ENCODE peak calls at places on chromosome 4, in seven cellular contexts. One of them, this sample, is unnamed.

GRCh38 chr4:96691496-96691895 is 851.6 kb downstream of the PDHA2 start:
- DNase-seq in NT2/D1: no peak
- DNase-seq in SK-N-SH: no peak
- DNase-seq in HepG2: no peak
- DNase-seq in GM12878: no peak
- DNase-seq in K562: no peak
- DNase-seq in HCT116: no peak
- DNase-seq in this sample: no peak

GRCh38 chr4:39528056-39528465 is 822 bp upstream of the UGDH start:
- DNase-seq in NT2/D1: no peak
- DNase-seq in SK-N-SH: no peak
- DNase-seq in HepG2: no peak
- DNase-seq in GM12878: no peak
- DNase-seq in K562: no peak
- DNase-seq in HCT116: no peak
- DNase-seq in this sample: no peak

GRCh38 chr4:154073107-154073817 is 284.4 kb upstream of the SFRP2 start:
- DNase-seq in NT2/D1: no peak
- DNase-seq in SK-N-SH: no peak
- DNase-seq in HepG2: no peak
- DNase-seq in GM12878: no peak
- DNase-seq in K562: no peak
- DNase-seq in HCT116: no peak
- DNase-seq in this sample: no peak

GRCh38 chr4:145216532-145216931 is 36.1 kb upstream of the OTUD4 start:
- DNase-seq in NT2/D1: no peak
- DNase-seq in SK-N-SH: peak
- DNase-seq in HepG2: no peak
- DNase-seq in GM12878: no peak
- DNase-seq in K562: no peak
- DNase-seq in HCT116: peak
- DNase-seq in this sample: no peak

GRCh38 chr4:7500404-7500803 is 65.7 kb upstream of the PSAPL1 start:
- DNase-seq in NT2/D1: no peak
- DNase-seq in SK-N-SH: no peak
- DNase-seq in HepG2: no peak
- DNase-seq in GM12878: no peak
- DNase-seq in K562: no peak
- DNase-seq in HCT116: no peak
- DNase-seq in this sample: no peak

GRCh38 chr4:63620271-63620670 is 789.0 kb downstream of the TECRL start:
- DNase-seq in NT2/D1: no peak
- DNase-seq in SK-N-SH: peak
- DNase-seq in HepG2: no peak
- DNase-seq in GM12878: no peak
- DNase-seq in K562: no peak
- DNase-seq in HCT116: no peak
- DNase-seq in this sample: no peak

GRCh38 chr4:144712775-144713174 is 66.8 kb downstream of the HHIP start:
- DNase-seq in NT2/D1: no peak
- DNase-seq in SK-N-SH: no peak
- DNase-seq in HepG2: no peak
- DNase-seq in GM12878: no peak
- DNase-seq in K562: no peak
- DNase-seq in HCT116: no peak
- DNase-seq in this sample: no peak

GRCh38 chr4:95499176-95499760 is 49.5 kb downstream of the UNC5C start:
- DNase-seq in NT2/D1: no peak
- DNase-seq in SK-N-SH: no peak
- DNase-seq in HepG2: no peak
- DNase-seq in GM12878: no peak
- DNase-seq in K562: no peak
- DNase-seq in HCT116: no peak
- DNase-seq in this sample: no peak

GRCh38 chr4:151717909-151718613 is 42.7 kb downstream of the GATB start:
- DNase-seq in NT2/D1: no peak
- DNase-seq in SK-N-SH: no peak
- DNase-seq in HepG2: no peak
- DNase-seq in GM12878: peak
- DNase-seq in K562: no peak
- DNase-seq in HCT116: no peak
- DNase-seq in this sample: no peak

GRCh38 chr4:177483271-177483670 is 41.0 kb upstream of the AGA start:
- DNase-seq in NT2/D1: no peak
- DNase-seq in SK-N-SH: no peak
- DNase-seq in HepG2: no peak
- DNase-seq in GM12878: no peak
- DNase-seq in K562: no peak
- DNase-seq in HCT116: no peak
- DNase-seq in this sample: no peak

GRCh38 chr4:127982445-127982844 is 17.2 kb downstream of the ABHD18 start:
- DNase-seq in NT2/D1: no peak
- DNase-seq in SK-N-SH: no peak
- DNase-seq in HepG2: no peak
- DNase-seq in GM12878: no peak
- DNase-seq in K562: no peak
- DNase-seq in HCT116: no peak
- DNase-seq in this sample: no peak

GRCh38 chr4:41142946-41143720 is 71.2 kb downstream of the APBB2 start:
- DNase-seq in NT2/D1: no peak
- DNase-seq in SK-N-SH: no peak
- DNase-seq in HepG2: no peak
- DNase-seq in GM12878: no peak
- DNase-seq in K562: no peak
- DNase-seq in HCT116: no peak
- DNase-seq in this sample: no peak

GRCh38 chr4:137961051-137961438 is 281.1 kb downstream of the SLC7A11 start:
- DNase-seq in NT2/D1: no peak
- DNase-seq in SK-N-SH: peak
- DNase-seq in HepG2: no peak
- DNase-seq in GM12878: no peak
- DNase-seq in K562: no peak
- DNase-seq in HCT116: no peak
- DNase-seq in this sample: no peak

GRCh38 chr4:41438564-41438963 is 99.4 kb upstream of the LIMCH1 start:
- DNase-seq in NT2/D1: no peak
- DNase-seq in SK-N-SH: no peak
- DNase-seq in HepG2: no peak
- DNase-seq in GM12878: no peak
- DNase-seq in K562: no peak
- DNase-seq in HCT116: no peak
- DNase-seq in this sample: no peak

GRCh38 chr4:3254302-3255131 is 5.6 kb downstream of the MSANTD1 start:
- DNase-seq in NT2/D1: no peak
- DNase-seq in SK-N-SH: no peak
- DNase-seq in HepG2: no peak
- DNase-seq in GM12878: no peak
- DNase-seq in K562: no peak
- DNase-seq in HCT116: no peak
- DNase-seq in this sample: no peak

GRCh38 chr4:98446499-98447375 is 185.6 kb downstream of the RAP1GDS1 start:
- DNase-seq in NT2/D1: no peak
- DNase-seq in SK-N-SH: no peak
- DNase-seq in HepG2: no peak
- DNase-seq in GM12878: peak
- DNase-seq in K562: peak
- DNase-seq in HCT116: no peak
- DNase-seq in this sample: no peak

GRCh38 chr4:125315571-125316390 is 1.0 kb downstream of the FAT4 start:
- DNase-seq in NT2/D1: no peak
- DNase-seq in SK-N-SH: peak
- DNase-seq in HepG2: peak
- DNase-seq in GM12878: no peak
- DNase-seq in K562: no peak
- DNase-seq in HCT116: no peak
- DNase-seq in this sample: peak

GRCh38 chr4:139587452-139587851 is 31.4 kb upstream of the SETD7 start:
- DNase-seq in NT2/D1: no peak
- DNase-seq in SK-N-SH: no peak
- DNase-seq in HepG2: no peak
- DNase-seq in GM12878: no peak
- DNase-seq in K562: no peak
- DNase-seq in HCT116: no peak
- DNase-seq in this sample: no peak

GRCh38 chr4:128847074-128847724 is 37.7 kb downstream of the JADE1 start:
- DNase-seq in NT2/D1: no peak
- DNase-seq in SK-N-SH: no peak
- DNase-seq in HepG2: no peak
- DNase-seq in GM12878: no peak
- DNase-seq in K562: no peak
- DNase-seq in HCT116: no peak
- DNase-seq in this sample: no peak

GRCh38 chr4:100106982-100107381 is 83.3 kb downstream of the DDIT4L start:
- DNase-seq in NT2/D1: no peak
- DNase-seq in SK-N-SH: no peak
- DNase-seq in HepG2: no peak
- DNase-seq in GM12878: peak
- DNase-seq in K562: no peak
- DNase-seq in HCT116: no peak
- DNase-seq in this sample: no peak

GRCh38 chr4:82372874-82373815 is 646 bp downstream of the HNRNPD start:
- DNase-seq in NT2/D1: peak
- DNase-seq in SK-N-SH: peak
- DNase-seq in HepG2: peak
- DNase-seq in GM12878: peak
- DNase-seq in K562: peak
- DNase-seq in HCT116: peak
- DNase-seq in this sample: peak

GRCh38 chr4:82373816-82374740 is at the start of gene HNRNPD:
- DNase-seq in NT2/D1: peak
- DNase-seq in SK-N-SH: peak
- DNase-seq in HepG2: peak
- DNase-seq in GM12878: peak
- DNase-seq in K562: peak
- DNase-seq in HCT116: peak
- DNase-seq in this sample: peak

GRCh38 chr4:82372502-82372873 is 1.3 kb downstream of the HNRNPD start:
- DNase-seq in NT2/D1: no peak
- DNase-seq in SK-N-SH: peak
- DNase-seq in HepG2: no peak
- DNase-seq in GM12878: no peak
- DNase-seq in K562: peak
- DNase-seq in HCT116: no peak
- DNase-seq in this sample: no peak

GRCh38 chr4:82367438-82368097 is 6.2 kb downstream of the HNRNPD start:
- DNase-seq in NT2/D1: no peak
- DNase-seq in SK-N-SH: no peak
- DNase-seq in HepG2: no peak
- DNase-seq in GM12878: no peak
- DNase-seq in K562: peak
- DNase-seq in HCT116: no peak
- DNase-seq in this sample: no peak

DNA sequence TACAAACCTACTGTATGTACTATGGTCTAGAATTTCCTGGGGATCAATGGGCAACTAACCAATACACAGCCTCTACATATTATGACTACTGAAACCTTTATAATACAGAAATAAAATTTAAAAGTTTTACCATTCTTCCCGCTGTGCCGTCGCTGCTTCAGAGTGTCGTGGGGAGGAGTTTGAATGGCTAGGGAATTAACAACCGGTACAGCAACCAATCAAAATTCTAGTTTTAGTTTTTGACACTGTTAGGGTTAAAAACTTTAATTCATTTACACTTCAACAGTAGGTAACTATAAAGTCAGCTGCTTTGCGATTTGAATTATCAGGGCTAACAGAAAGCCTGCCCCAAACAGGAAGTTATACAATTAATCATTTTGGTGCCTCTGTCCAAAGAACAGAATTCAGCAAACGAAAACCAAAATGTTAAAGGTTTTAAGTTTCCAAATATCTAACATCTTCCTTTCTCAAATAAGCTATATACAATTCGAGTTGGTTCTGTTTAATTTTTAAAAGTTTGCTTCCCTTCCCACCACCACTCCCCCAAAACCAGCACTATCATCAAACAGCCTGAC is 2.3 kb downstream of the HNRNPD start:
- DNase-seq in NT2/D1: no peak
- DNase-seq in SK-N-SH: peak
- DNase-seq in HepG2: no peak
- DNase-seq in GM12878: no peak
- DNase-seq in K562: peak
- DNase-seq in HCT116: no peak
- DNase-seq in this sample: no peak
- TF ChIP-seq YY1 in NT2/D1: no peak
- TF ChIP-seq YY1 in SK-N-SH: no peak
- TF ChIP-seq YY1 in HepG2: no peak
- TF ChIP-seq YY1 in GM12878: no peak
- TF ChIP-seq YY1 in K562: no peak
- TF ChIP-seq YY1 in HCT116: no peak
- TF ChIP-seq YY1 in this sample: no peak

GRCh38 chr4:182804131-182804530 is 113.1 kb downstream of the DCTD start:
- DNase-seq in NT2/D1: no peak
- DNase-seq in SK-N-SH: no peak
- DNase-seq in HepG2: no peak
- DNase-seq in GM12878: no peak
- DNase-seq in K562: no peak
- DNase-seq in HCT116: no peak
- DNase-seq in this sample: no peak
- TF ChIP-seq YY1 in NT2/D1: no peak
- TF ChIP-seq YY1 in SK-N-SH: no peak
- TF ChIP-seq YY1 in HepG2: no peak
- TF ChIP-seq YY1 in GM12878: no peak
- TF ChIP-seq YY1 in K562: no peak
- TF ChIP-seq YY1 in HCT116: no peak
- TF ChIP-seq YY1 in this sample: no peak

GRCh38 chr4:140653718-140654515 is 85.2 kb upstream of the UCP1 start:
- DNase-seq in NT2/D1: no peak
- DNase-seq in SK-N-SH: peak
- DNase-seq in HepG2: no peak
- DNase-seq in GM12878: no peak
- DNase-seq in K562: no peak
- DNase-seq in HCT116: no peak
- DNase-seq in this sample: no peak
- TF ChIP-seq YY1 in NT2/D1: no peak
- TF ChIP-seq YY1 in SK-N-SH: no peak
- TF ChIP-seq YY1 in HepG2: no peak
- TF ChIP-seq YY1 in GM12878: no peak
- TF ChIP-seq YY1 in K562: no peak
- TF ChIP-seq YY1 in HCT116: no peak
- TF ChIP-seq YY1 in this sample: peak

GRCh38 chr4:86935499-86935832 is 655 bp downstream of the AFF1 start:
- DNase-seq in NT2/D1: no peak
- DNase-seq in SK-N-SH: peak
- DNase-seq in HepG2: no peak
- DNase-seq in GM12878: no peak
- DNase-seq in K562: peak
- DNase-seq in HCT116: no peak
- DNase-seq in this sample: no peak

GRCh38 chr4:86939123-86939522 is 4.3 kb downstream of the AFF1 start:
- DNase-seq in NT2/D1: no peak
- DNase-seq in SK-N-SH: no peak
- DNase-seq in HepG2: no peak
- DNase-seq in GM12878: no peak
- DNase-seq in K562: no peak
- DNase-seq in HCT116: no peak
- DNase-seq in this sample: no peak

GRCh38 chr4:86934772-86935498 is at the start of gene AFF1:
- DNase-seq in NT2/D1: peak
- DNase-seq in SK-N-SH: peak
- DNase-seq in HepG2: peak
- DNase-seq in GM12878: peak
- DNase-seq in K562: peak
- DNase-seq in HCT116: peak
- DNase-seq in this sample: peak

GRCh38 chr4:86935833-86936721 is 1.3 kb downstream of the AFF1 start:
- DNase-seq in NT2/D1: peak
- DNase-seq in SK-N-SH: no peak
- DNase-seq in HepG2: peak
- DNase-seq in GM12878: peak
- DNase-seq in K562: peak
- DNase-seq in HCT116: peak
- DNase-seq in this sample: peak

GRCh38 chr4:86934147-86934771 is 552 bp upstream of the AFF1 start:
- DNase-seq in NT2/D1: no peak
- DNase-seq in SK-N-SH: peak
- DNase-seq in HepG2: no peak
- DNase-seq in GM12878: no peak
- DNase-seq in K562: peak
- DNase-seq in HCT116: no peak
- DNase-seq in this sample: no peak
- TF ChIP-seq YY1 in NT2/D1: no peak
- TF ChIP-seq YY1 in SK-N-SH: no peak
- TF ChIP-seq YY1 in HepG2: no peak
- TF ChIP-seq YY1 in GM12878: no peak
- TF ChIP-seq YY1 in K562: no peak
- TF ChIP-seq YY1 in HCT116: no peak
- TF ChIP-seq YY1 in this sample: no peak

This sample was measured in H1.